ENCODE peak calls at places on chromosomes 7 and 10, in ten cellular contexts. One of them, this sample, is unnamed.

GRCh38 chr10:132396495-132397035 is 435 bp upstream of the PWWP2B start:
- DNase-seq in right lobe of liver: peak; percentile 72
- DNase-seq in left ventricle myocardium inferior: peak; percentile 71
- DNase-seq in heart right ventricle: peak; percentile 73
- DNase-seq in A549: peak; percentile 42
- DNase-seq in HCT116: no peak
- DNase-seq in gastrocnemius medialis: peak; percentile 70
- DNase-seq in body of pancreas: peak; percentile 76
- DNase-seq in left lung: no peak
- DNase-seq in neural progenitor cell: peak; percentile 86
- DNase-seq in this sample: peak; percentile 81

GRCh38 chr7:69429817-69430501 is 168.3 kb upstream of the AUTS2 start:
- DNase-seq in neural progenitor cell: peak; percentile 24
- DNase-seq in heart right ventricle: peak; percentile 71
- DNase-seq in right lobe of liver: no peak
- DNase-seq in A549: no peak
- DNase-seq in gastrocnemius medialis: peak; percentile 18
- DNase-seq in left lung: peak; percentile 65
- DNase-seq in HCT116: no peak
- DNase-seq in left ventricle myocardium inferior: peak; percentile 68
- DNase-seq in body of pancreas: peak; percentile 13
- DNase-seq in this sample: peak; percentile 53

GRCh38 chr10:21021231-21021630 is 124.1 kb upstream of the NEBL start:
- DNase-seq in A549: no peak
- DNase-seq in neural progenitor cell: no peak
- DNase-seq in left ventricle myocardium inferior: no peak
- DNase-seq in right lobe of liver: no peak
- DNase-seq in body of pancreas: no peak
- DNase-seq in gastrocnemius medialis: no peak
- DNase-seq in HCT116: no peak
- DNase-seq in heart right ventricle: no peak
- DNase-seq in left lung: no peak
- DNase-seq in this sample: no peak

GRCh38 chr7:30995541-30995940 is 31.8 kb downstream of the GHRHR start:
- DNase-seq in heart right ventricle: no peak
- DNase-seq in A549: no peak
- DNase-seq in neural progenitor cell: no peak
- DNase-seq in left ventricle myocardium inferior: no peak
- DNase-seq in body of pancreas: no peak
- DNase-seq in right lobe of liver: no peak
- DNase-seq in gastrocnemius medialis: no peak
- DNase-seq in left lung: no peak
- DNase-seq in HCT116: no peak
- DNase-seq in this sample: no peak

GRCh38 chr7:2870471-2870941 is 26.4 kb upstream of the GNA12 start:
- DNase-seq in gastrocnemius medialis: peak; percentile 52
- DNase-seq in neural progenitor cell: peak; percentile 31
- DNase-seq in left lung: peak; percentile 74
- DNase-seq in HCT116: peak; percentile 39
- DNase-seq in right lobe of liver: peak; percentile 68
- DNase-seq in left ventricle myocardium inferior: peak; percentile 76
- DNase-seq in A549: peak; percentile 34
- DNase-seq in body of pancreas: peak; percentile 72
- DNase-seq in heart right ventricle: peak; percentile 73
- DNase-seq in this sample: peak; percentile 52

GRCh38 chr10:86945361-86946214 is 11.8 kb downstream of the MMRN2 start:
- DNase-seq in A549: peak; percentile 56
- DNase-seq in right lobe of liver: no peak
- DNase-seq in neural progenitor cell: peak; percentile 79
- DNase-seq in left ventricle myocardium inferior: peak; percentile 16
- DNase-seq in heart right ventricle: peak; percentile 21
- DNase-seq in left lung: no peak
- DNase-seq in HCT116: no peak
- DNase-seq in body of pancreas: peak; percentile 48
- DNase-seq in gastrocnemius medialis: peak; percentile 30
- DNase-seq in this sample: no peak

GRCh38 chr7:116588641-116589594 is 64.1 kb downstream of the CAV1 start:
- DNase-seq in gastrocnemius medialis: no peak
- DNase-seq in HCT116: peak; percentile 44
- DNase-seq in heart right ventricle: no peak
- DNase-seq in left ventricle myocardium inferior: no peak
- DNase-seq in left lung: no peak
- DNase-seq in body of pancreas: no peak
- DNase-seq in right lobe of liver: no peak
- DNase-seq in A549: peak; percentile 63
- DNase-seq in neural progenitor cell: peak; percentile 68
- DNase-seq in this sample: no peak

GRCh38 chr10:13448216-13448615 is 80.6 kb downstream of the BEND7 start:
- DNase-seq in neural progenitor cell: no peak
- DNase-seq in left lung: no peak
- DNase-seq in heart right ventricle: no peak
- DNase-seq in A549: no peak
- DNase-seq in body of pancreas: no peak
- DNase-seq in left ventricle myocardium inferior: no peak
- DNase-seq in HCT116: no peak
- DNase-seq in right lobe of liver: no peak
- DNase-seq in gastrocnemius medialis: no peak
- DNase-seq in this sample: no peak

GRCh38 chr10:22667093-22667480 is 47.3 kb downstream of the PIP4K2A start:
- DNase-seq in neural progenitor cell: no peak
- DNase-seq in left ventricle myocardium inferior: no peak
- DNase-seq in heart right ventricle: no peak
- DNase-seq in left lung: no peak
- DNase-seq in right lobe of liver: no peak
- DNase-seq in HCT116: no peak
- DNase-seq in A549: no peak
- DNase-seq in gastrocnemius medialis: no peak
- DNase-seq in body of pancreas: no peak
- DNase-seq in this sample: no peak

GRCh38 chr10:71638087-71638576 is 81.4 kb downstream of the C10orf105 start:
- DNase-seq in gastrocnemius medialis: no peak
- DNase-seq in left lung: peak; percentile 84
- DNase-seq in HCT116: no peak
- DNase-seq in heart right ventricle: no peak
- DNase-seq in right lobe of liver: peak; percentile 94
- DNase-seq in left ventricle myocardium inferior: no peak
- DNase-seq in body of pancreas: peak; percentile 66
- DNase-seq in A549: no peak
- DNase-seq in neural progenitor cell: peak; percentile 55
- DNase-seq in this sample: no peak

GRCh38 chr10:42973411-42973810 is 103.5 kb upstream of the RET start:
- DNase-seq in left lung: peak; percentile 14
- DNase-seq in body of pancreas: no peak
- DNase-seq in A549: no peak
- DNase-seq in left ventricle myocardium inferior: no peak
- DNase-seq in gastrocnemius medialis: no peak
- DNase-seq in HCT116: no peak
- DNase-seq in heart right ventricle: no peak
- DNase-seq in neural progenitor cell: no peak
- DNase-seq in right lobe of liver: no peak
- DNase-seq in this sample: no peak

GRCh38 chr10:107238275-107238674 is 73.8 kb upstream of the SORCS1 start:
- DNase-seq in HCT116: no peak
- DNase-seq in A549: no peak
- DNase-seq in left ventricle myocardium inferior: no peak
- DNase-seq in neural progenitor cell: no peak
- DNase-seq in left lung: no peak
- DNase-seq in right lobe of liver: no peak
- DNase-seq in heart right ventricle: no peak
- DNase-seq in body of pancreas: no peak
- DNase-seq in gastrocnemius medialis: no peak
- DNase-seq in this sample: no peak

GRCh38 chr7:41027428-41028115 is 675.3 kb downstream of the INHBA start:
- DNase-seq in HCT116: no peak
- DNase-seq in gastrocnemius medialis: no peak
- DNase-seq in A549: peak; percentile 9
- DNase-seq in heart right ventricle: no peak
- DNase-seq in right lobe of liver: no peak
- DNase-seq in neural progenitor cell: no peak
- DNase-seq in left ventricle myocardium inferior: no peak
- DNase-seq in left lung: no peak
- DNase-seq in body of pancreas: no peak
- DNase-seq in this sample: no peak

GRCh38 chr10:74875966-74876365 is 49.6 kb downstream of the KAT6B start:
- DNase-seq in body of pancreas: no peak
- DNase-seq in HCT116: no peak
- DNase-seq in neural progenitor cell: no peak
- DNase-seq in gastrocnemius medialis: no peak
- DNase-seq in left lung: no peak
- DNase-seq in left ventricle myocardium inferior: no peak
- DNase-seq in heart right ventricle: no peak
- DNase-seq in right lobe of liver: no peak
- DNase-seq in A549: peak; percentile 25
- DNase-seq in this sample: no peak

DNA sequence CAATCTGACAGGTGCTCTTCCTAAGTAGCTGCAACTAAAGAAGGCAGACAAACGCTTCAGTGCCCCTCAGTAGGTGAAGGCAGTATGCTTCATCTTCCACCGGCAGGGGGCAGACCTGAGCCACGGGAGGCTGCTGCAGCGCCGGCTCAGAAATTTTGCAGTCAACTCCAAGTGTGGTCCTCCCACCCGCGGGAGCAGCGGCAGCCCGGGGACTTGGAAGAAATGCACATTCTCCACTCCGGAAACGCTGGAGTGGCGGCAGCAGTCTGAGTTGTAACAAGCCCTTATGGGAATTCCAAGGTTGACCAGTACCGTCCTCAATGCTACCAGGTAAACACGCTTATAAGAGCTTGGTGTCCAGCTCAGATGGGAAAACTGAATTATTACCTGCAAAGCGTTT is 3.4 kb downstream of the IGFBP3 start:
- DNase-seq in HCT116: no peak
- DNase-seq in neural progenitor cell: peak; percentile 84
- DNase-seq in gastrocnemius medialis: peak; percentile 54
- DNase-seq in A549: peak; percentile 69
- DNase-seq in body of pancreas: peak; percentile 69
- DNase-seq in right lobe of liver: peak; percentile 80
- DNase-seq in heart right ventricle: peak; percentile 85
- DNase-seq in left ventricle myocardium inferior: peak; percentile 82
- DNase-seq in left lung: peak; percentile 75
- DNase-seq in this sample: peak; percentile 84
- H3K4me1 ChIP-seq in HCT116: peaks cover 3% of the 10 kb centered on the region
- H3K4me1 ChIP-seq in neural progenitor cell: peaks cover 10% of the 10 kb centered on the region
- H3K4me1 ChIP-seq in gastrocnemius medialis: peaks cover 26% of the 10 kb centered on the region
- H3K4me1 ChIP-seq in A549: peaks cover 36% of the 10 kb centered on the region
- H3K4me1 ChIP-seq in body of pancreas: peaks cover 31% of the 10 kb centered on the region
- H3K4me1 ChIP-seq in right lobe of liver: peaks cover 18% of the 10 kb centered on the region
- H3K4me1 ChIP-seq in heart right ventricle: peaks cover 50% of the 10 kb centered on the region
- H3K4me1 ChIP-seq in left ventricle myocardium inferior: peaks cover 51% of the 10 kb centered on the region
- H3K4me1 ChIP-seq in left lung: peaks cover 10% of the 10 kb centered on the region
- H3K4me1 ChIP-seq in this sample: no peaks in the 10 kb centered on the region

GRCh38 chr7:128869138-128869943 is 6.7 kb downstream of the ATP6V1F start:
- DNase-seq in neural progenitor cell: peak; percentile 88
- DNase-seq in body of pancreas: peak; percentile 67
- DNase-seq in left ventricle myocardium inferior: peak; percentile 42
- DNase-seq in heart right ventricle: peak; percentile 62
- DNase-seq in HCT116: no peak
- DNase-seq in right lobe of liver: no peak
- DNase-seq in A549: peak; percentile 30
- DNase-seq in left lung: no peak
- DNase-seq in gastrocnemius medialis: peak; percentile 48
- DNase-seq in this sample: peak; percentile 69
- TF ChIP-seq CTCF in neural progenitor cell: peak; percentile 8
- TF ChIP-seq CTCF in body of pancreas: no peak
- TF ChIP-seq CTCF in left ventricle myocardium inferior: peak; percentile 33
- TF ChIP-seq CTCF in heart right ventricle: no peak
- TF ChIP-seq CTCF in HCT116: no peak
- TF ChIP-seq CTCF in right lobe of liver: no peak
- TF ChIP-seq CTCF in A549: peak; percentile 20
- TF ChIP-seq CTCF in left lung: peak; percentile 10
- TF ChIP-seq CTCF in gastrocnemius medialis: peak; percentile 36
- TF ChIP-seq CTCF in this sample: no peak

GRCh38 chr10:50231515-50232260 is 19.6 kb downstream of the ASAH2 start:
- DNase-seq in HCT116: no peak
- DNase-seq in left ventricle myocardium inferior: no peak
- DNase-seq in right lobe of liver: no peak
- DNase-seq in neural progenitor cell: no peak
- DNase-seq in body of pancreas: no peak
- DNase-seq in left lung: no peak
- DNase-seq in heart right ventricle: no peak
- DNase-seq in A549: no peak
- DNase-seq in gastrocnemius medialis: no peak
- DNase-seq in this sample: no peak

GRCh38 chr10:50232261-50232639 is 19.1 kb downstream of the ASAH2 start:
- DNase-seq in left ventricle myocardium inferior: no peak
- DNase-seq in neural progenitor cell: no peak
- DNase-seq in heart right ventricle: no peak
- DNase-seq in HCT116: no peak
- DNase-seq in A549: no peak
- DNase-seq in body of pancreas: no peak
- DNase-seq in right lobe of liver: no peak
- DNase-seq in gastrocnemius medialis: no peak
- DNase-seq in left lung: no peak
- DNase-seq in this sample: no peak

GRCh38 chr10:50229460-50229859 is 21.9 kb downstream of the ASAH2 start:
- DNase-seq in HCT116: no peak
- DNase-seq in body of pancreas: no peak
- DNase-seq in left ventricle myocardium inferior: no peak
- DNase-seq in neural progenitor cell: no peak
- DNase-seq in heart right ventricle: no peak
- DNase-seq in gastrocnemius medialis: no peak
- DNase-seq in left lung: no peak
- DNase-seq in A549: no peak
- DNase-seq in right lobe of liver: no peak
- DNase-seq in this sample: no peak

GRCh38 chr10:50226610-50227009 is 24.7 kb downstream of the ASAH2 start:
- DNase-seq in heart right ventricle: no peak
- DNase-seq in body of pancreas: no peak
- DNase-seq in right lobe of liver: no peak
- DNase-seq in left ventricle myocardium inferior: no peak
- DNase-seq in gastrocnemius medialis: no peak
- DNase-seq in left lung: no peak
- DNase-seq in neural progenitor cell: no peak
- DNase-seq in HCT116: no peak
- DNase-seq in A549: no peak
- DNase-seq in this sample: no peak

DNA sequence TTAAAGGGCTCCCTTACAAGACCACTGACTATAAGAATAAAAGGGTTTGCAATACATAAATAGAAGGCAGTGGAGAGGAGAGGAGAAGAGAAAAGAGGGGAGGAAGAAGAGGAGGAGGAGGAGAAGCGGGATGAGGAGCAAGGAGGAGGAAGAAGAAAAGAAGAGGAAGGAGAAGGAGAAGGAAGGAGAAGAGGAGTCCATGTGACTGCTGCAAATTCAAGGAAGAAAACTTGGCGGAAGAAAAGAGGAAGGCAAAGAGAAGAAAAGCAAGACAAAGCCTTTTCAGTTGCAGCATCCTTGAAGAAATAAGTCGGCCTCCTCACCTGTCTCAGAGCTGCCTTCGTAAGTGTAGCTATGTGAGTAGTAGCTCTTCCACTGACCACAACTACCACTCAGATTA is 22.6 kb downstream of the ASAH2 start:
- DNase-seq in body of pancreas: no peak
- DNase-seq in gastrocnemius medialis: no peak
- DNase-seq in A549: no peak
- DNase-seq in heart right ventricle: no peak
- DNase-seq in right lobe of liver: no peak
- DNase-seq in left lung: no peak
- DNase-seq in neural progenitor cell: no peak
- DNase-seq in HCT116: no peak
- DNase-seq in left ventricle myocardium inferior: no peak
- DNase-seq in this sample: no peak
- H3K4me1 ChIP-seq in body of pancreas: peaks cover 5% of the 10 kb centered on the region
- H3K4me1 ChIP-seq in gastrocnemius medialis: no peaks in the 10 kb centered on the region
- H3K4me1 ChIP-seq in A549: no peaks in the 10 kb centered on the region
- H3K4me1 ChIP-seq in heart right ventricle: no peaks in the 10 kb centered on the region
- H3K4me1 ChIP-seq in right lobe of liver: peaks cover 8% of the 10 kb centered on the region
- H3K4me1 ChIP-seq in left lung: no peaks in the 10 kb centered on the region
- H3K4me1 ChIP-seq in neural progenitor cell: no peaks in the 10 kb centered on the region
- H3K4me1 ChIP-seq in HCT116: no peaks in the 10 kb centered on the region
- H3K4me1 ChIP-seq in left ventricle myocardium inferior: no peaks in the 10 kb centered on the region
- H3K4me1 ChIP-seq in this sample: no peaks in the 10 kb centered on the region

GRCh38 chr7:23105644-23106490 is at the start of gene KLHL7:
- DNase-seq in body of pancreas: peak; percentile 97
- DNase-seq in neural progenitor cell: peak; percentile 98
- DNase-seq in left ventricle myocardium inferior: peak; percentile 98
- DNase-seq in left lung: peak; percentile 97
- DNase-seq in gastrocnemius medialis: peak; percentile 96
- DNase-seq in right lobe of liver: peak; percentile 98
- DNase-seq in A549: peak; percentile 93
- DNase-seq in HCT116: peak; percentile 82
- DNase-seq in heart right ventricle: peak; percentile 97
- DNase-seq in this sample: peak; percentile 97
- TF ChIP-seq CTCF in body of pancreas: no peak
- TF ChIP-seq CTCF in neural progenitor cell: no peak
- TF ChIP-seq CTCF in left ventricle myocardium inferior: peak; percentile 26
- TF ChIP-seq CTCF in left lung: no peak
- TF ChIP-seq CTCF in gastrocnemius medialis: no peak
- TF ChIP-seq CTCF in right lobe of liver: no peak
- TF ChIP-seq CTCF in A549: no peak
- TF ChIP-seq CTCF in HCT116: no peak
- TF ChIP-seq CTCF in heart right ventricle: no peak
- TF ChIP-seq CTCF in this sample: peak; percentile 11

This sample was measured in BE2C.